ENCODE peak calls at places on chromosomes 1 and 21, in four cellular contexts. A is endothelial cell of umbilical vein, C is thoracic aorta, S is adrenal gland. E is an unnamed sample.

GRCh38 chr1:193456883-193457282 is 270.5 kb upstream of the B3GALT2 start:
- DNase-seq in C (no peak), A (no peak), S (no peak), E (no peak)

GRCh38 chr1:154154534-154155181 is at the start of gene NUP210L:
- DNase-seq in A (no peak), S (no peak), C (peak; percentile 45), E (no peak)

GRCh38 chr1:244022301-244022700 is 28.8 kb upstream of the ZBTB18 start:
- DNase-seq in A (no peak), C (no peak), S (no peak), E (no peak)

GRCh38 chr1:172399369-172400072 is 21.0 kb upstream of the C1orf105 start:
- DNase-seq in S (peak; percentile 73), A (peak; percentile 89), C (peak; percentile 19), E (peak; percentile 52)

GRCh38 chr1:56414728-56415224 is 164.6 kb downstream of the PLPP3 start:
- DNase-seq in C (no peak), S (no peak), A (no peak), E (peak; percentile 36)

GRCh38 chr1:84632975-84633427 is 57.3 kb downstream of the SSX2IP start:
- DNase-seq in S (no peak), C (no peak), A (peak; percentile 70), E (peak; percentile 94)

GRCh38 chr1:25572708-25573590 is 29.5 kb downstream of the LDLRAP1 start:
- DNase-seq in C (no peak), S (peak; percentile 77), A (peak; percentile 48), E (peak; percentile 60)

GRCh38 chr1:44739361-44740178 is at the start of gene KIF2C:
- DNase-seq in A (peak; percentile 98), S (peak; percentile 97), C (peak; percentile 89), E (peak; percentile 97)

GRCh38 chr1:235503333-235504121 is 725 bp downstream of the B3GALNT2 start:
- DNase-seq in C (peak; percentile 7), S (peak; percentile 47), A (peak; percentile 81), E (peak; percentile 54)

GRCh38 chr1:224259986-224260385 is 70.0 kb downstream of the NVL start:
- DNase-seq in C (no peak), A (peak; percentile 72), S (no peak), E (no peak)

GRCh38 chr1:225908013-225908640 is 15.9 kb downstream of the PYCR2 start:
- DNase-seq in C (no peak), A (no peak), S (no peak), E (no peak)

GRCh38 chr1:222592171-222592570 is 2.4 kb upstream of the TAF1A start:
- DNase-seq in S (no peak), A (no peak), C (no peak), E (no peak)

GRCh38 chr1:209800984-209801834 is 4.7 kb downstream of the IRF6 start:
- DNase-seq in A (peak; percentile 87), S (peak; percentile 66), C (no peak), E (no peak)

GRCh38 chr1:224939844-224940425 is 10.5 kb downstream of the DNAH14 start:
- DNase-seq in S (no peak), A (no peak), C (no peak), E (no peak)

GRCh38 chr1:155272466-155273133 is 704 bp downstream of the CLK2 start:
- DNase-seq in C (no peak), S (peak; percentile 39), A (peak; percentile 57), E (peak; percentile 83)

GRCh38 chr1:86419277-86419903 is 4.6 kb upstream of the CLCA2 start:
- DNase-seq in C (no peak), S (no peak), A (no peak), E (peak; percentile 57)

GRCh38 chr1:10941891-10942541 is 70.4 kb upstream of the TARDBP start:
- DNase-seq in A (peak; percentile 22), S (peak; percentile 25), C (no peak), E (no peak)

GRCh38 chr1:147890177-147890790 is 12.3 kb upstream of the GJA8 start:
- DNase-seq in S (peak; percentile 62), A (peak; percentile 78), C (no peak), E (peak; percentile 60)

GRCh38 chr1:206012086-206012859 is 9.1 kb upstream of the RAB7B start:
- DNase-seq in C (no peak), A (no peak), S (peak; percentile 78), E (peak; percentile 93)

GRCh38 chr1:13754003-13754402 is 54.0 kb downstream of the PRDM2 start:
- DNase-seq in A (no peak), C (no peak), S (no peak), E (no peak)
- H3K4me1 ChIP-seq in A (peaks cover 10% of the 10 kb centered on the region), C (peaks cover 78% of the 10 kb centered on the region), S (peaks cover 28% of the 10 kb centered on the region), E (peaks cover 11% of the 10 kb centered on the region)

GRCh38 chr1:36729289-36729688 is 246.6 kb upstream of the CSF3R start:
- DNase-seq in A (no peak), S (no peak), C (no peak), E (no peak)
- H3K27me3 ChIP-seq in A (peaks cover 3% of the 10 kb centered on the region), S (no peaks in the 10 kb centered on the region), C (no peaks in the 10 kb centered on the region), E (peaks cover 8% of the 10 kb centered on the region)

GRCh38 chr1:30321996-30322858 is 401.2 kb downstream of the MATN1 start:
- DNase-seq in S (no peak), C (no peak), A (no peak), E (no peak)
- H3K4me1 ChIP-seq in S (no peaks in the 10 kb centered on the region), C (no peaks in the 10 kb centered on the region), A (no peaks in the 10 kb centered on the region), E (no peaks in the 10 kb centered on the region)

GRCh38 chr1:19034721-19035120 is 78.2 kb upstream of the IFFO2 start:
- DNase-seq in S (no peak), A (no peak), C (no peak), E (no peak)

GRCh38 chr1:19033926-19034680 is 77.6 kb upstream of the IFFO2 start:
- DNase-seq in S (peak; percentile 8), A (no peak), C (no peak), E (no peak)

GRCh38 chr1:19036701-19037605 is 80.5 kb upstream of the IFFO2 start:
- DNase-seq in A (no peak), S (peak; percentile 7), C (no peak), E (no peak)

GRCh38 chr1:19036049-19036546 is 79.6 kb upstream of the IFFO2 start:
- DNase-seq in A (no peak), C (no peak), S (peak; percentile 8), E (no peak)

GRCh38 chr1:19035356-19036048 is 79.0 kb upstream of the IFFO2 start:
- DNase-seq in A (no peak), S (peak; percentile 3), C (no peak), E (no peak)
- H3K27me3 ChIP-seq in A (peaks cover 2% of the 10 kb centered on the region), S (no peaks in the 10 kb centered on the region), C (no peaks in the 10 kb centered on the region), E (no peaks in the 10 kb centered on the region)

DNA sequence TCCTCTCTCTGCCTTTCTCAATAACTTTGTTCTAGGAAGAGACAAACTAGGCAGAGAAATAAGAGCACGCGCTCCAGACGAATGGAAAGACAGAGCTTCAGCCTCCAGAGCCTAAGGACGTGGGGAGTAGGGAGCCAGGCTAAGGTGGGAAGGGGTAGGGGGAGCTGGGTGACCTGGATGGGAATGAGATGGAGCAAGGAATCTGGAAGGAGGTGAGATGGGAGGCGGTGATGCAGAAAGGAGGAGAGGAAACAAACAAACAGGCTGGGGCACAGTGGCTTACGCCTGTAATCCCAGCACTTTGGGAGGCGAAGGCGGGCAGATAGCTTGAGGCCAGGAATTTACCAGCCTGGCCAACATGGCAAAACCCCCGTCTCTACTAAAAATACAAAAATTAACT is 10.8 kb downstream of the CRABP2 start:
- DNase-seq in A (no peak), S (no peak), C (no peak), E (no peak)
- H3K4me1 ChIP-seq in A (no peaks in the 10 kb centered on the region), S (no peaks in the 10 kb centered on the region), C (peaks cover 4% of the 10 kb centered on the region), E (peaks cover 3% of the 10 kb centered on the region)

DNA sequence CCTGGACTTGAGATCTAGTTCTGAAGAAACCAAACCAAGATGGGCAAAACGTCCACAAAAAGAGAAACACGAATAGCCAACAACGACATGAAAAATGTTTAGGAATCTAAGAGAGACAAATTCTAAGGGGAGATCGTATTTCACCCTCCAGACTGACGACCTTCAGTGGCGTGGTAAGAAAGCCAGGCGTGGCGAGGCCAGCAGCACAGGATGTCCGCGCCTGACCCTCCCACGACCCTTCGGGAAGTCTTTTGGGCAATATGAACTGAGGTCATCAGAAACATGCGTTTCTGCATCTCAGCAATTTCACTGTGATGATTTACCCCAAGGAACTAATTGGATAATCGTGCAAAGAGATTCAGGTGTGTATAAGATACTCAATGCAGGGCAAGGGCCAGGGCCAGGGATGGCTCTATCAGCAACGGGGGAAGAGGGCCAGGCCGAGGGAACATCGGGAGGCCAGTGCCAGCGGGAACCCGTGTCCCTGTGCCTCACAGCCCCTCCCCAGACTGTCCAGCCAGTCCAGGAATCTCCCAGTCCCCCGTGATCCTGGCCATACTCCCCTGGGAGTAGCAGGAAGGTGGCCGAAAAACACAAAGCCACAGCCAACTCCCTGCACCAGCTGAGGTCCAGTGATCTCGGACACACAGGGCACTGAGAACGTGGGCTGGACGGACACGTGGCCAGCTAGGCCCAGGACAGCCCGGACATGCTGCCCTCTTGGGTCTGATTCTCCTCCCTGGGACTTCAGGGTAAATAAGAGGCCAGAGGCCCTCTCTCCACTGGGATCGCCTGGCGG is 53.6 kb upstream of the ADARB1 start:
- DNase-seq in S (peak; percentile 19), A (no peak), C (no peak), E (no peak)
- H3K27me3 ChIP-seq in S (no peaks in the 10 kb centered on the region), A (no peaks in the 10 kb centered on the region), C (no peaks in the 10 kb centered on the region), E (peaks cover 6% of the 10 kb centered on the region)

DNA sequence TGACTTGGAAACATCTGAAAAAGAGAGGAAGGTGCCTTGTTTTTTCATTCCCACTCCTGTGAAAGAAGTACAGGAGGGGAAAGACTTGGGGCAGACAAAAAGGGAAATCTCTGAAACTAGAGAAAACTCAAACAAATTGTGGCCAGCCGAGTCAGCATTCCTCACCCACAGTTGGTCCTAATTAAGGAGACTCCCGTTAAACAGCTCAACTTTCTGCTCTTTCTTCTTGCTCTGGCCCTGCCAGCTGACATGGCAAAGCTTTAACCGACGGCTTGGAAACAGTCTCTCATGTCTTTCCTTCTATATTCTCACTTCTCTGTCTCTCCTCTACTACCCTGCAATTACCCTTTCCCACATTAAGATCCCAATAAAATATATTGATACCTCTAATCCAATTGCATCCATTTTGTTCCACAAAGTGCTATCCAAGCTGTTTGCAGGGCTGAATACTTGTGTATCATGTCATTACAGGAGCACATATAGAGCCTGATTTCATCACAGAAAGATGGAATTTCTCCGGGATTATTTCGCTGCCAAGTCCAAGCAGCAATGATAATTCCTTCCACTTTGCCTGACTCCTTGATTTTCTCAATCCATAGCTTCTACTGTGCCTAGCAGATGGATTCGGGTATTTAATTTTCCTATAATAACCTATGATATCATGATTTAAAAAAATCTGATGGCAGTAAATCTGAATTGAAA is 65.4 kb upstream of the IPO9 start:
- DNase-seq in C (no peak), A (no peak), S (no peak), E (no peak)
- H3K4me1 ChIP-seq in C (peaks cover 94% of the 10 kb centered on the region), A (peaks cover 8% of the 10 kb centered on the region), S (no peaks in the 10 kb centered on the region), E (peaks cover 3% of the 10 kb centered on the region)

E was measured in small intestine.